ENCODE peak calls at places on chromosomes 13 and 19, in nine cellular contexts. H is mesenchymal stem cell; M is SW480; W is AG04450; N is lower leg skin; X is nucleus accumbens; O is naive thymus-derived CD4-positive, alpha-beta T cell; F is psoas muscle; B is C1 segment of cervical spinal cord. Z is an unnamed sample.
A peak's percentile ranks its signal among the peaks of the same experiment; 100 is the strongest.

GRCh38 chr13:60329221-60329983 is 67.6 kb upstream of the TDRD3 start:
- DNase-seq in H (peak; percentile 44), M (peak; percentile 37), W (no peak), N (no peak), X (no peak), O (no peak), F (no peak), B (no peak), Z (no peak)

GRCh38 chr13:72643339-72643989 is 84.0 kb downstream of the MZT1 start:
- DNase-seq in H (peak; percentile 51), M (peak; percentile 20), W (peak; percentile 2), N (no peak), X (no peak), O (peak; percentile 42), F (peak; percentile 17), B (no peak), Z (no peak)

GRCh38 chr13:79119578-79120107 is 286.4 kb downstream of the RBM26 start:
- DNase-seq in H (no peak), M (no peak), W (no peak), N (no peak), X (no peak), O (no peak), F (no peak), B (no peak), Z (peak; percentile 77)

GRCh38 chr13:32081591-32081990 is 50.0 kb downstream of the FRY start:
- DNase-seq in H (no peak), M (no peak), W (no peak), N (no peak), X (no peak), O (no peak), F (no peak), B (no peak), Z (no peak)

GRCh38 chr19:38737921-38738731 is 6.1 kb downstream of the CAPN12 start:
- DNase-seq in H (no peak), M (no peak), W (no peak), N (no peak), X (no peak), O (no peak), F (no peak), B (no peak), Z (no peak)

GRCh38 chr13:93290503-93290902 is 63.9 kb downstream of the GPC6 start:
- DNase-seq in H (peak; percentile 59), M (no peak), W (no peak), N (no peak), X (no peak), O (no peak), F (no peak), B (no peak), Z (no peak)

GRCh38 chr13:101767096-101767495 is 314.6 kb downstream of the ITGBL1 start:
- DNase-seq in H (no peak), M (no peak), W (no peak), N (no peak), X (no peak), O (no peak), F (no peak), B (no peak), Z (no peak)

GRCh38 chr19:46202872-46203860 is 26.4 kb upstream of the IGFL1 start:
- DNase-seq in H (no peak), M (peak; percentile 90), W (no peak), N (no peak), X (no peak), O (no peak), F (no peak), B (no peak), Z (no peak)

GRCh38 chr19:14381689-14382474 is 638 bp downstream of the ADGRE5 start:
- DNase-seq in H (peak; percentile 71), M (peak; percentile 46), W (no peak), N (no peak), X (no peak), O (peak; percentile 74), F (peak; percentile 44), B (no peak), Z (no peak)

GRCh38 chr13:56216221-56216620 is 924.5 kb upstream of the PRR20A start:
- DNase-seq in H (no peak), M (no peak), W (no peak), N (no peak), X (no peak), O (no peak), F (no peak), B (no peak), Z (no peak)

GRCh38 chr19:3710265-3710812 is 2.2 kb downstream of the TJP3 start:
- DNase-seq in H (peak; percentile 40), M (peak; percentile 40), W (no peak), N (peak; percentile 70), X (no peak), O (no peak), F (peak; percentile 62), B (no peak), Z (no peak)

GRCh38 chr19:35525873-35526272 is 2.2 kb downstream of the SBSN start:
- DNase-seq in H (no peak), M (peak; percentile 53), W (no peak), N (no peak), X (no peak), O (no peak), F (no peak), B (no peak), Z (no peak)

GRCh38 chr13:41061914-41062837 is 867 bp downstream of the WBP4 start:
- DNase-seq in H (peak; percentile 92), M (peak; percentile 73), W (no peak), N (no peak), X (no peak), O (no peak), F (no peak), B (no peak), Z (no peak)

GRCh38 chr13:32947411-32947810 is 68.8 kb upstream of the KL start:
- DNase-seq in H (no peak), M (no peak), W (no peak), N (no peak), X (no peak), O (no peak), F (no peak), B (no peak), Z (no peak)

Z was measured in posterior cingulate gyrus.